ENCODE peak calls at places on chromosome 12, in six cellular contexts. R is AG08395, P is GM12892, B is adipocyte, Z is H54, L is PC-3. H is an unnamed sample.

GRCh38 chr12:6324936-6325750 is 14.7 kb downstream of the PLEKHG6 start:
- DNase-seq in R (no peak), P (no peak), B (no peak), Z (no peak), L (no peak), H (no peak)

GRCh38 chr12:9759680-9760592 is 765 bp downstream of the CD69 start:
- DNase-seq in R (no peak), P (no peak), B (no peak), Z (no peak), L (no peak), H (no peak)

GRCh38 chr12:4852308-4852707 is 57.4 kb upstream of the KCNA1 start:
- DNase-seq in R (no peak), P (no peak), B (no peak), Z (no peak), L (no peak), H (no peak)

GRCh38 chr12:109927622-109928021 is 27.5 kb downstream of the TCHP start:
- DNase-seq in R (peak), P (no peak), B (peak), Z (peak), L (peak), H (no peak)

GRCh38 chr12:26226119-26226518 is 30.7 kb downstream of the SSPN start:
- DNase-seq in R (no peak), P (no peak), B (no peak), Z (no peak), L (no peak), H (no peak)

GRCh38 chr12:124169577-124169976 is 125.3 kb upstream of the RFLNA start:
- DNase-seq in R (no peak), P (no peak), B (no peak), Z (no peak), L (no peak), H (no peak)

GRCh38 chr12:87967871-87968270 is 61.3 kb downstream of the C12orf50 start:
- DNase-seq in R (no peak), P (no peak), B (peak), Z (no peak), L (no peak), H (no peak)

GRCh38 chr12:13976028-13976584 is 5.3 kb downstream of the GRIN2B start:
- DNase-seq in R (no peak), P (no peak), B (no peak), Z (no peak), L (no peak), H (no peak)

GRCh38 chr12:96981053-96981452 is 74.0 kb downstream of the NEDD1 start:
- DNase-seq in R (peak), P (no peak), B (peak), Z (peak), L (peak), H (no peak)

GRCh38 chr12:120125792-120126634 is 9.5 kb upstream of the RAB35 start:
- DNase-seq in R (no peak), P (no peak), B (no peak), Z (no peak), L (no peak), H (no peak)

GRCh38 chr12:126182619-126183236 is 1117.5 kb downstream of the AACS start:
- DNase-seq in R (no peak), P (no peak), B (peak), Z (no peak), L (no peak), H (no peak)

GRCh38 chr12:3655331-3655900 is 97.5 kb downstream of the CRACR2A start:
- DNase-seq in R (peak), P (no peak), B (no peak), Z (peak), L (peak), H (no peak)

GRCh38 chr12:56955631-56956256 is 1.7 kb downstream of the RDH16 start:
- DNase-seq in R (peak), P (no peak), B (peak), Z (no peak), L (peak), H (no peak)

GRCh38 chr12:6367065-6367968 is 8.0 kb downstream of the SCNN1A start:
- DNase-seq in R (no peak), P (no peak), B (no peak), Z (no peak), L (peak), H (peak)

GRCh38 chr12:106288510-106289195 is 13.9 kb upstream of the TCP11L2 start:
- DNase-seq in R (peak), P (no peak), B (peak), Z (peak), L (peak), H (peak)

GRCh38 chr12:92034858-92035401 is 110.7 kb downstream of the BTG1 start:
- DNase-seq in R (peak), P (no peak), B (peak), Z (peak), L (peak), H (no peak)

GRCh38 chr12:93042283-93042682 is 113.2 kb upstream of the EEA1 start:
- DNase-seq in R (no peak), P (no peak), B (no peak), Z (no peak), L (no peak), H (no peak)

GRCh38 chr12:87670448-87670847 is 358.8 kb downstream of the C12orf50 start:
- DNase-seq in R (no peak), P (no peak), B (no peak), Z (no peak), L (no peak), H (no peak)

GRCh38 chr12:131055596-131056233 is 102.0 kb downstream of the ADGRD1 start:
- DNase-seq in R (no peak), P (no peak), B (no peak), Z (no peak), L (no peak), H (no peak)

GRCh38 chr12:1830401-1830845 is 10.1 kb downstream of the LRTM2 start:
- DNase-seq in R (no peak), P (no peak), B (no peak), Z (no peak), L (no peak), H (no peak)

GRCh38 chr12:62701492-62701891 is 233.5 kb downstream of the PPM1H start:
- DNase-seq in R (no peak), P (no peak), B (no peak), Z (no peak), L (no peak), H (no peak)

GRCh38 chr12:92539966-92540791 is 162.6 kb upstream of the PLEKHG7 start:
- DNase-seq in R (no peak), P (no peak), B (no peak), Z (no peak), L (no peak), H (no peak)

GRCh38 chr12:102463659-102464249 is 16.6 kb downstream of the IGF1 start:
- DNase-seq in R (no peak), P (no peak), B (no peak), Z (no peak), L (no peak), H (no peak)

GRCh38 chr12:127509066-127509778 is 757.7 kb upstream of the TMEM132C start:
- DNase-seq in R (peak), P (no peak), B (peak), Z (no peak), L (peak), H (no peak)

GRCh38 chr12:104615048-104615561 is 158.4 kb downstream of the CHST11 start:
- DNase-seq in R (peak), P (no peak), B (no peak), Z (no peak), L (no peak), H (no peak)

GRCh38 chr12:53217049-53217929 is 10.2 kb upstream of the ITGB7 start:
- DNase-seq in R (peak), P (no peak), B (peak), Z (no peak), L (peak), H (no peak)

GRCh38 chr12:51222461-51222860 is 4.6 kb upstream of the POU6F1 start:
- DNase-seq in R (no peak), P (no peak), B (no peak), Z (no peak), L (peak), H (no peak)

GRCh38 chr12:101238806-101239329 is 28.8 kb upstream of the SLC5A8 start:
- DNase-seq in R (no peak), P (no peak), B (no peak), Z (no peak), L (no peak), H (no peak)

GRCh38 chr12:15963271-15963670 is 52.1 kb downstream of the DERA start:
- DNase-seq in R (no peak), P (no peak), B (peak), Z (no peak), L (peak), H (no peak)

GRCh38 chr12:19138551-19139344 is 9.2 kb downstream of the PLEKHA5 start:
- DNase-seq in R (no peak), P (no peak), B (peak), Z (no peak), L (peak), H (no peak)

GRCh38 chr12:94584370-94584769 is 66.0 kb downstream of the TMCC3 start:
- DNase-seq in R (no peak), P (no peak), B (no peak), Z (no peak), L (no peak), H (no peak)

GRCh38 chr12:46187023-46187422 is 81.8 kb downstream of the SLC38A1 start:
- DNase-seq in R (peak), P (no peak), B (peak), Z (no peak), L (peak), H (no peak)

H was measured in SIG-M5.